ENCODE peak calls at places on chromosomes 4 and X, in four cellular contexts. O, Q, T and W are unnamed samples.

GRCh38 chr4:15375707-15376106 is 52.1 kb upstream of the C1QTNF7 start:
- DNase-seq in T (no peak), Q (no peak), O (no peak), W (no peak)

GRCh38 chr4:67101612-67102011 is 443.7 kb downstream of the CENPC start:
- DNase-seq in Q (no peak), O (no peak), T (no peak), W (no peak)

GRCh38 chrX:19863237-19864223 is 23.9 kb downstream of the SH3KBP1 start:
- DNase-seq in Q (no peak), T (no peak), O (no peak), W (no peak)

GRCh38 chr4:8675383-8675782 is 82.8 kb downstream of the CPZ start:
- DNase-seq in O (peak; percentile 9), Q (no peak), T (peak; percentile 52), W (no peak)

GRCh38 chrX:45824471-45824870 is 623.8 kb upstream of the DIPK2B start:
- DNase-seq in T (peak; percentile 21), Q (peak; percentile 73), O (peak; percentile 11), W (peak; percentile 92)

GRCh38 chr4:112591593-112591992 is 45.1 kb downstream of the ZGRF1 start:
- DNase-seq in O (no peak), Q (no peak), T (no peak), W (no peak)

GRCh38 chr4:83731609-83732008 is 195.7 kb downstream of the GPAT3 start:
- DNase-seq in T (no peak), O (no peak), Q (no peak), W (no peak)

GRCh38 chr4:59180161-59180560 is 2020.0 kb upstream of the ADGRL3 start:
- DNase-seq in O (no peak), Q (no peak), T (no peak), W (no peak)

GRCh38 chrX:67780694-67781109 is 236.9 kb downstream of the AR start:
- DNase-seq in O (no peak), T (peak; percentile 7), Q (no peak), W (peak; percentile 90)

GRCh38 chr4:93396274-93396673 is 432.3 kb upstream of the ATOH1 start:
- DNase-seq in O (no peak), T (no peak), Q (no peak), W (peak; percentile 70)

GRCh38 chr4:158822348-158822747 is 53.5 kb downstream of the FNIP2 start:
- DNase-seq in O (no peak), T (no peak), Q (no peak), W (no peak)

GRCh38 chr4:184514121-184514988 is 40.0 kb upstream of the IRF2 start:
- DNase-seq in O (no peak), T (peak; percentile 68), Q (peak; percentile 25), W (peak; percentile 48)

GRCh38 chr4:124282301-124282898 is 430.1 kb downstream of the ANKRD50 start:
- DNase-seq in O (no peak), Q (no peak), T (no peak), W (no peak)
- TF ChIP-seq MYC in O (no peak), Q (no peak), T (no peak), W (no peak)

DNA sequence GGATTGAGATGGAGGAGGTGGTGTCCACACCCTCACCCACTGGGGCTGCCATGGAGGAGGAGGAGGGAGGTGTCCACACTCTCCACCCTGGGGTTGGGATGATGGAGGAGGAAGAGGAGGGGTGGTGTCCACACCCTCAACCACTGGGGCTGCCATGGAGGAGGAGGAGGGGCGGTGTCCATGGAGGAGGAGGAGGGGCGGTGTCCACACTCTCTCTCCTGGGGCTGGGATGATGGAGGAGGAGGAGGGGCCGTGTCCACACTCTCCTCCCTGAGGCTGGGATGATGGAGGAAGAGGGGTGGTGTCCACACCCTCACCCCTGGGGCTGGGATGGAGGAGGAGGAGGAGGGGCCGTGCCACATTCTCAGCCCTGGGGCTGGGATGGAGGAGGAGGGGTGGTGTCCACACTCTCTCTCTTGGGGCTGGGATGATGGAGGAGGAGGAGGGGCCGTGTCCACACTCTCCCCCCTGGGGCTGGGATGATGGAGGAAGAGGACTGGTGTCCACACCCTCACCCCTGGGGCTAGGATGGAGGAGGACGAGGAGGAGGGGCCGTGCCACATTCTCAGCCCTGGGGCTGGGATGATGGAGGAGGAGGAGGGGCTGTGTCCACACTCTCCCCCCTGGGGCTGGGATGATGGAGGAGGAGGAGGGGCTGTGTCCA is 231.7 kb downstream of the CRLF2 start:
- DNase-seq in T (no peak), O (no peak), Q (no peak), W (no peak)
- TF ChIP-seq JUN in T (no peak), O (no peak), Q (no peak), W (no peak)

GRCh38 chr4:30380404-30380998 is 339.7 kb upstream of the PCDH7 start:
- DNase-seq in O (peak; percentile 23), T (peak; percentile 8), Q (peak; percentile 2), W (peak; percentile 76)
- TF ChIP-seq MYC in O (no peak), T (no peak), Q (no peak), W (no peak)

DNA sequence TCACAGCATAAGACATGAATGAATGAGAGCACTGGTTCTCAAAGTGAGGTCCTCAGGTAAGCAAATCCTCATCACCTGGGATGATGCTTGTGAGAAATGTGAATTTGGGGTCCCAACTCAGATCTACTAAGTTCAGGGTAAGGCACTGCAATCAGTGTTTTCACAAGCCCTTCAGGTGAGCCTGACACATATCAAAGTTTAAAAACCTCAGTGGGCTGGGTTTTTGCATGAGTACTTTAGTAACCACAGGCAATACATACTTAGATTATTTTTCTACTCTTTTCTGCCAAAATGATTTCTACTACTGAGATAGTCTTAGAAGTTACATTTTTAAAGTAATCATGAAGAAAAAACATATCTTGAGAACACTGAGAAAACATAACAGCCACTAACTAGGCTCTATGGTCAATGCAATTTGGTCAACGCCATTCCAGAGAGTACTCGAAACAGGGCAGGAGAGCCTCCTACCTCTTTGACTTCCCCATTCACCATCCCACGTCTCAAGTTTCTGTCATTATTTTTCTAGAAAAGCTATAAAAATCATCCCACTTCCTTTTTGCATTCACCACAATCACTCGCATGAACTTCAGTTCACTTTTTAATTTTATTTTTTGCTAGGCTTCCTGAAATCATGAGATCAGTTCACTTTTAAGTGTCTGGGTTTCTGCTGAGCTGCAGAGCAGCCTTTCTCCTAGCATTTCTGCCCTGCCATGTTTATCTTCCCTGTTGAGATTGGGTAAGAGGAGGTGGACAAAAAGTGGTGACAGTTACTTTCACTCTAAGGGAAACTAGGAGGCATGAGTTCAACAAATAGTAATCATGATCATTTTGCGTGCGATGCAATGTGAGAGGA is 73.7 kb downstream of the MFAP3L start:
- DNase-seq in Q (no peak), O (no peak), T (no peak), W (no peak)
- TF ChIP-seq JUN in Q (no peak), O (no peak), T (no peak), W (no peak)

GRCh38 chrX:134173541-134174272 is 63.3 kb upstream of the CCDC160 start:
- DNase-seq in O (no peak), Q (no peak), T (no peak), W (no peak)
- TF ChIP-seq MYC in O (no peak), Q (no peak), T (no peak), W (no peak)

DNA sequence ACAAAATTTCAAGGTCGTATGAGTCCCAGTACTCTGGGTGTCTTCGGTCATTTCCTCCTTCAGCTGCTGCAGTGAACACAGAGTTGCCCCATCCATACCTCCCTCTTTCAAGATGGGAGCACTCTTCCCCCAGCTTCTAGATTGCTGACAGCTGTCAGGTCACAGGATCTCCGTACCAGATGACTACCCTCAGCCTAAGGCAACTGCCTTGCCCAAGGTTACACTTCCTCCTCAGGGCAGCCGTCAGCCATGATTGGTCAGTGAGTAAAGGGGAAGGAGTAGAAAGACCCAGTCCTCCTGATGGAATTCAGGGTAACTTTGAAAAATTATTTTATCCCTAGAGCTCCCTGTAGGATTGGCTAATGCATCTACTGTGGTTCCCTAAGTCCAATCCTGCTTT is 81.6 kb downstream of the NAF1 start:
- DNase-seq in Q (no peak), O (no peak), T (no peak), W (no peak)
- TF ChIP-seq JUN in Q (no peak), O (no peak), T (no peak), W (no peak)

GRCh38 chrX:2677764-2678163 is 13.3 kb upstream of the CD99 start:
- DNase-seq in O (no peak), Q (peak; percentile 94), T (peak; percentile 62), W (peak; percentile 79)
- TF ChIP-seq MYC in O (no peak), Q (no peak), T (no peak), W (no peak)

DNA sequence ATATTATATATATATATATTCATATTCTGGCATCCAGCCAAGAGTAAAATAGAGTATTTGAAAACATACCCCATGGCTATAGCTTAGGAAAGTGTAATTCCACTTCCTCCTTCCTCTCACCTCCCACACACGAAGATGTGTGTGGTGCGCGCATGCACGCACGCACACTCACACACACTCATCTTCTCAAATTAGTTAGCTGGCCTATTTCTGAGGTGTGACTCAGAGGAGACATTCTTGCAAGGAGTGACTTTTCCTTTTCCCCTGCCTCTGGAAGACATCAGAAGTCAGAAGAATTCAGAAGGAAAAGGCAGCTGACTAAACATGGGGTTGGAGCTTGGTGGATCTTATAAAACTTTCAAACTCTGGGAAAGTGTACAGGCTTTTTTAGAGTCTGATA is 8.8 kb downstream of the ENPEP start:
- DNase-seq in O (no peak), T (no peak), Q (no peak), W (peak; percentile 6)
- TF ChIP-seq JUN in O (no peak), T (no peak), Q (no peak), W (no peak)

DNA sequence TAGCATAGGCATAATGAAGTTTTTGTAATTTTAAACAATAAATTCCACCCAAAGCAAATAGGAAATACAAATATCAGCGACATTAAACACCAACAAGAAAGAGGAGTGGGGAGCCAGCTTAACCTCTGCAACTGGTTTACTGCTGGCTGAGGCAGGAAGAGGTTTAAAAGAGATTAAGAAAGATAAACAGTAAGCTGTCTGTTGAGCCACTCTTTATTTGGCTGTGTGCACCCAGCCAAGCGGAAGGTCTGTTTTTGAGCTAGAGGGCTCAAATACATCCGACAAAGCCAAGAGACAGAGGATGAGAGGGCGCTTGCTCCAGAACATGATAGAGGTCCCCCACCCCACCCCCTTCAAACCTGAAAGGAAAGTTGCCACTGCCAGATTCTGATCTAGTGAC is 191.4 kb downstream of the MGST2 start:
- DNase-seq in Q (no peak), O (peak; percentile 77), T (no peak), W (peak; percentile 29)
- TF ChIP-seq MYC in Q (no peak), O (no peak), T (no peak), W (no peak)